ENCODE peak calls at places on chromosome 18, in five cellular contexts. W is ovary; I is stimulated activated CD4-positive, alpha-beta T cell treated with anti-CD3 and anti-CD28 coated beads, Interleukin-4, amount 100 ng/mL, for 1 hour; L is NCI-H1092 treated with DMSO at 0.1 percent for 48 hours; F is tibial nerve. O is an unnamed sample.

GRCh38 chr18:57890266-57890665 is 87.2 kb upstream of the ATP8B1 start:
- DNase-seq in W (no peak), I (no peak), L (no peak), F (no peak), O (no peak)

GRCh38 chr18:26503382-26503781 is 45.0 kb downstream of the KCTD1 start:
- DNase-seq in W (no peak), I (no peak), L (no peak), F (no peak), O (no peak)

GRCh38 chr18:12005542-12006487 is 24.5 kb downstream of the IMPA2 start:
- DNase-seq in W (no peak), I (no peak), L (no peak), F (no peak), O (no peak)

GRCh38 chr18:77617681-77618080 is 368.0 kb downstream of the GALR1 start:
- DNase-seq in W (no peak), I (no peak), L (no peak), F (no peak), O (no peak)

GRCh38 chr18:34322365-34323289 is 97.9 kb upstream of the NOL4 start:
- DNase-seq in W (no peak), I (no peak), L (peak), F (no peak), O (no peak)

GRCh38 chr18:46236156-46236555 is 132.0 kb downstream of the HAUS1 start:
- DNase-seq in W (no peak), I (no peak), L (no peak), F (no peak), O (no peak)

GRCh38 chr18:63788447-63789096 is 13.4 kb downstream of the SERPINB7 start:
- DNase-seq in W (no peak), I (peak), L (no peak), F (no peak), O (no peak)

GRCh38 chr18:1585881-1586488 is 681.3 kb downstream of the ADCYAP1 start:
- DNase-seq in W (no peak), I (no peak), L (peak), F (no peak), O (no peak)

GRCh38 chr18:79404567-79404910 is 8.8 kb downstream of the NFATC1 start:
- DNase-seq in W (no peak), I (peak), L (no peak), F (no peak), O (no peak)

GRCh38 chr18:73805991-73806390 is 341.6 kb downstream of the FBXO15 start:
- DNase-seq in W (no peak), I (no peak), L (no peak), F (no peak), O (no peak)

GRCh38 chr18:47898055-47898454 is 32.4 kb downstream of the SMAD2 start:
- DNase-seq in W (no peak), I (no peak), L (no peak), F (no peak), O (no peak)

GRCh38 chr18:62556397-62556796 is 33.6 kb downstream of the ZCCHC2 start:
- DNase-seq in W (no peak), I (no peak), L (no peak), F (no peak), O (no peak)

GRCh38 chr18:63518178-63519012 is 23.8 kb upstream of the SERPINB12 start:
- DNase-seq in W (peak), I (peak), L (peak), F (no peak), O (peak)

GRCh38 chr18:50665015-50665414 is 105.1 kb downstream of the MAPK4 start:
- DNase-seq in W (no peak), I (no peak), L (no peak), F (no peak), O (no peak)

O was measured in tibial artery.